ENCODE peak calls at places on chromosomes 4 and X, in five cellular contexts. R is AG09319; J is HT1080; L is NCI-H187; P is activated CD4-positive, alpha-beta T cell treated with anti-CD3 and anti-CD28 coated beads for 24 hours. V is an unnamed sample.
A peak's percentile ranks its signal among the peaks of the same experiment; 100 is the strongest.

GRCh38 chr4:113325876-113326615 is 276.6 kb downstream of the ANK2 start:
- DNase-seq in L (no peak), R (no peak), P (no peak), J (peak; percentile 37), V (no peak)

GRCh38 chr4:86661418-86661817 is 67.3 kb downstream of the PTPN13 start:
- DNase-seq in R (no peak), L (no peak), J (no peak), P (no peak), V (no peak)

GRCh38 chrX:15146515-15146914 is 123.4 kb downstream of the ASB9 start:
- DNase-seq in P (no peak), J (no peak), L (no peak), R (no peak), V (peak; percentile 56)

GRCh38 chr4:185958094-185958493 is 110.9 kb upstream of the TLR3 start:
- DNase-seq in R (no peak), L (no peak), J (no peak), P (no peak), V (no peak)

GRCh38 chr4:150782921-150783320 is 201.0 kb downstream of the MAB21L2 start:
- DNase-seq in L (no peak), J (no peak), R (no peak), P (no peak), V (no peak)

GRCh38 chrX:66622209-66622608 is 16.7 kb downstream of the EDA2R start:
- DNase-seq in L (no peak), R (no peak), J (no peak), P (no peak), V (no peak)

GRCh38 chr4:126748736-126749135 is 884.0 kb upstream of the INTU start:
- DNase-seq in P (no peak), J (peak; percentile 26), R (no peak), L (no peak), V (no peak)

GRCh38 chr4:105990933-105991332 is 95.7 kb downstream of the NPNT start:
- DNase-seq in P (no peak), R (no peak), L (no peak), J (peak; percentile 94), V (no peak)